ENCODE peak calls at places on chromosomes 4 and X, in seven cellular contexts. F, A, E, X, H, Y and L are unnamed samples.

GRCh38 chrX:107827852-107828251 is 2.2 kb downstream of the MID2 start:
- DNase-seq in F (no peak), A (no peak), E (no peak), X (no peak), H (no peak), Y (no peak), L (no peak)

GRCh38 chrX:26328610-26329319 is 112.8 kb downstream of the MAGEB5 start:
- DNase-seq in F (no peak), A (no peak), E (no peak), X (no peak), H (no peak), Y (no peak), L (no peak)

GRCh38 chr4:109040441-109040840 is 262.0 kb downstream of the COL25A1 start:
- DNase-seq in F (no peak), A (no peak), E (no peak), X (no peak), H (no peak), Y (peak; percentile 4), L (no peak)

GRCh38 chr4:183448436-183448835 is 4.0 kb downstream of the CDKN2AIP start:
- DNase-seq in F (no peak), A (no peak), E (no peak), X (no peak), H (no peak), Y (no peak), L (no peak)

GRCh38 chr4:124278477-124278876 is 434.1 kb downstream of the ANKRD50 start:
- DNase-seq in F (no peak), A (no peak), E (no peak), X (no peak), H (no peak), Y (peak; percentile 88), L (no peak)

GRCh38 chr4:145756244-145756643 is 76.3 kb downstream of the C4orf51 start:
- DNase-seq in F (no peak), A (no peak), E (no peak), X (no peak), H (no peak), Y (no peak), L (no peak)

GRCh38 chr4:56261027-56261426 is 126.3 kb downstream of the AASDH start:
- DNase-seq in F (no peak), A (no peak), E (no peak), X (no peak), H (peak; percentile 47), Y (no peak), L (no peak)

GRCh38 chrX:64204701-64205440 is 637 bp downstream of the AMER1 start:
- DNase-seq in F (no peak), A (no peak), E (peak; percentile 12), X (peak; percentile 44), H (no peak), Y (peak; percentile 17), L (no peak)

GRCh38 chr4:8495803-8496202 is 55.2 kb downstream of the TRMT44 start:
- DNase-seq in F (no peak), A (no peak), E (no peak), X (no peak), H (no peak), Y (no peak), L (no peak)

GRCh38 chr4:38382492-38382891 is 281.5 kb upstream of the KLF3 start:
- DNase-seq in F (no peak), A (no peak), E (no peak), X (no peak), H (no peak), Y (no peak), L (no peak)

GRCh38 chr4:177505171-177505615 is 63.0 kb upstream of the AGA start:
- DNase-seq in F (no peak), A (no peak), E (no peak), X (no peak), H (no peak), Y (no peak), L (no peak)

GRCh38 chr4:37689353-37689752 is 3.2 kb upstream of the RELL1 start:
- DNase-seq in F (no peak), A (no peak), E (no peak), X (no peak), H (peak; percentile 64), Y (no peak), L (no peak)

DNA sequence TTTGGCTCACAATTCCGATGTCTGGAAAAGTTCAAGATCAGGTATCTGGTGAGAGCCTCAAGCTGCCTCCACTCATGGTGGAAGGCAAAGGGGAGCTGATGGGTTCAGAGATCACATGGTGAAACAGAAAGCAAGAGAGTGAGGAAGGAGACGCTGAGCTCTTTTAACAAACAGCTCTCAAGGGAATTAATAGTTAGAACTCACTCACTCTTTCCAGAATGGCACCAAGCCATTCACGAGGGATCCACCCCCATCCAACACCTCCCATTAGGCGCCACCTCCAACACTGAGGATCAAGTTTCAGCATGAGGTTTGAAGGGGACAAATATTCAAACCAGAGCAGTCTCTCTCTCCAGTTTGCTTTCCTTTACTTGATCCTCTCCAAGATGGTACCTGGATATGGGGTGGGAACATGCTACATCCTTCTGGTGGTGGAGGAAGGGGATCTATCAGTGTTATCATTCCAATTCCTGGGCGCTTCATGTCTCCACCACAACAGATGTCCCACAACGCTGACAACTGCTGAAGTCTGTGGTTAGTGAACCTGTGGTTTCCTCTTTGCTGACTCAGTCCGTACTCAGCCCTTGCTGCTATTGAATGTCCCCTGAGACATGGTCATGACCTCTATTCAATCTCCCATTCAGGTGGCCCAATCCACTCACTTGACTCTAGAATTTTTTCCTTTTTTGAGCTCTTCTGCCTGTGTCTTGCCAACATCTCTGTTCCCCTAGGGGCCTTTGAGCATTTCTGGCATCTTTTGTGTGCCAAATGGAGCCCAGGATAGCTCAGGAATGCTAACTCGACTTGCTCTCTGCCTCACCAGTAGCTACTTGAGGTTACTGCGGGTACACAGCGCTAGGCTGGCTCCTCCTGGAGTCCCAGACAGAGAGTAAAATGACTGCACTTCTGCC is 395.2 kb downstream of the MID1IP1 start:
- DNase-seq in F (peak; percentile 48), A (no peak), E (no peak), X (no peak), H (no peak), Y (peak; percentile 89), L (no peak)
- TF ChIP-seq CTCF in F (no peak), A (no peak), E (no peak), X (no peak), H (no peak), Y (no peak), L (no peak)

GRCh38 chr4:94650129-94650495 is 107.6 kb upstream of the BMPR1B start:
- DNase-seq in F (no peak), A (no peak), E (no peak), X (no peak), H (no peak), Y (no peak), L (no peak)

GRCh38 chr4:94653095-94653649 is 104.6 kb upstream of the BMPR1B start:
- DNase-seq in F (no peak), A (no peak), E (no peak), X (no peak), H (no peak), Y (peak; percentile 18), L (no peak)

GRCh38 chr4:94650690-94651089 is 107.1 kb upstream of the BMPR1B start:
- DNase-seq in F (no peak), A (no peak), E (no peak), X (no peak), H (no peak), Y (no peak), L (no peak)

GRCh38 chr4:94649381-94650128 is 108.2 kb upstream of the BMPR1B start:
- DNase-seq in F (no peak), A (no peak), E (no peak), X (no peak), H (no peak), Y (no peak), L (no peak)

DNA sequence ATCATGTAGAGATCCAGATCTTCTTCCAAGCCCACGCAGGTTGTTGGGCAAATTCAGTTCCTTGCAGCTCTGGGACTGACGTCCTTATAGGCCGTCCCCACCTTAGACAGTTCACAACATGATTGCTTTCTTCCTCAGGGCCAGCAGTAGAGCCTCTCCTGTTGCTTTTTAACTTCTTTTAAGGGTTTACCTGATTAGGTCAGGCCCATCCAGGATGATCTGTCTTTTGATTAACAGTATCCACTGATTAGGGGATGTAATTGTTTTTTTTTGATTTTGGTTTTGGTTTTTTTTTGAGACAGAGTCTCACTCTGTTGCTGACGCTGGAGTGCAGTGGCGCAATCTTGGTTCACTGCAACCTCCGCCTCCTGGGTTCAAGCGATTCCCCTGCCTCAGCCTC is 109.1 kb upstream of the BMPR1B start:
- DNase-seq in F (no peak), A (no peak), E (no peak), X (no peak), H (no peak), Y (no peak), L (no peak)
- H3K4me3 ChIP-seq in F (no peak overlapping the region), A (no peak overlapping the region), E (no peak overlapping the region), X (no peak overlapping the region), H (no peak overlapping the region), Y (no peak overlapping the region), L (no peak overlapping the region)

GRCh38 chr4:147513952-147514351 is 33.1 kb downstream of the EDNRA start:
- DNase-seq in F (no peak), A (no peak), E (no peak), X (no peak), H (no peak), Y (no peak), L (no peak)

GRCh38 chr4:147509386-147509785 is 28.5 kb downstream of the EDNRA start:
- DNase-seq in F (no peak), A (no peak), E (no peak), X (no peak), H (no peak), Y (no peak), L (no peak)

GRCh38 chr4:147515220-147515936 is 34.5 kb downstream of the EDNRA start:
- DNase-seq in F (no peak), A (no peak), E (no peak), X (no peak), H (no peak), Y (no peak), L (no peak)

GRCh38 chr4:147513051-147513450 is 32.2 kb downstream of the EDNRA start:
- DNase-seq in F (no peak), A (no peak), E (no peak), X (no peak), H (no peak), Y (peak; percentile 36), L (no peak)

GRCh38 chr4:147511005-147511660 is 30.2 kb downstream of the EDNRA start:
- DNase-seq in F (no peak), A (no peak), E (no peak), X (no peak), H (no peak), Y (peak; percentile 26), L (no peak)
- TF ChIP-seq CTCF in F (no peak), A (no peak), E (no peak), X (no peak), H (no peak), Y (no peak), L (no peak)

GRCh38 chr4:150572704-150573504 is 9.0 kb upstream of the MAB21L2 start:
- DNase-seq in F (no peak), A (no peak), E (no peak), X (no peak), H (no peak), Y (no peak), L (no peak)
- H3K4me3 ChIP-seq in F (no peak overlapping the region), A (no peak overlapping the region), E (no peak overlapping the region), X (no peak overlapping the region), H (no peak overlapping the region), Y (no peak overlapping the region), L (no peak overlapping the region)

DNA sequence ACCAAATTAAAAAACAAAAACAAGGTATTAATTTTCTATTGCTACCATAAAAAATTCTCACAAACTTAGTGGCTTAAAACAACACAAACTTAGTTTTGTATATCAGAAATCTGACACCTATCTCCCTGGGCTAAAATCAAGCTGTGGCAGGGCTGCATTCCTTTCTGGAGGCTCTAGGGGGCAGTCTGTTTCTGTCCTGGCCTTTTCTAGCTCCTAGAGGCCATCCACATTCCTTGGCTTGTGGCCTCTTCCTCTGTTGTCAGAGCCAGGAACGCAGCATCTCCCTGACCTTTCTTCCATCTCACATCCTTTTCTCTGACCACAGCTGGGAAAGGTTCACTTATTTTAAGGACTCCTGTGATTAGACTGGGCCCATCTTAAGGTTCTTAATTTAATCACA is 38.9 kb upstream of the TLR2 start:
- DNase-seq in F (no peak), A (no peak), E (no peak), X (no peak), H (no peak), Y (no peak), L (no peak)
- TF ChIP-seq CTCF in F (peak; percentile 20), A (no peak), E (no peak), X (peak; percentile 31), H (no peak), Y (peak; percentile 11), L (peak; percentile 30)